ENCODE peak calls at places on chromosomes 11 and 22, in ten cellular contexts. L is HFF-Myc; M is stimulated activated CD4-positive, alpha-beta T cell treated with anti-CD3 and anti-CD28 coated beads, Interleukin-1b, Interleukin-23, amount 100 ng/mL, for 1 hour; B is lung microvascular endothelial cell; V is stimulated activated CD8-positive, alpha-beta memory T cell treated with anti-CD3 and anti-CD28 coated beads, Interleukin-7, amount 100 ng/mL, for 1 hour; I is Right ventricle myocardium superior; E is naive B cell; Z is NCI-H1417; G is DMS153; T is H1. F is an unnamed sample.

GRCh38 chr11:6219359-6219758 is 14.0 kb downstream of the C11orf42 start:
- DNase-seq in L (peak; percentile 65), M (no peak), B (peak; percentile 87), V (no peak), I (no peak), E (no peak), Z (no peak), G (no peak), T (no peak), F (no peak)

GRCh38 chr11:61160487-61161189 is 588 bp downstream of the VPS37C start:
- DNase-seq in L (no peak), M (no peak), B (peak; percentile 27), V (no peak), I (no peak), E (peak; percentile 10), Z (no peak), G (no peak), T (no peak), F (no peak)

GRCh38 chr22:38871360-38872171 is 450 bp downstream of the CBX6 start:
- DNase-seq in L (no peak), M (no peak), B (peak; percentile 12), V (no peak), I (no peak), E (peak; percentile 26), Z (peak; percentile 56), G (no peak), T (no peak), F (peak; percentile 55)

GRCh38 chr11:130487390-130488186 is 39.1 kb downstream of the ADAMTS15 start:
- DNase-seq in L (no peak), M (no peak), B (no peak), V (no peak), I (no peak), E (no peak), Z (no peak), G (no peak), T (no peak), F (no peak)

GRCh38 chr11:115498354-115498753 is 5.9 kb downstream of the CADM1 start:
- DNase-seq in L (no peak), M (no peak), B (no peak), V (no peak), I (no peak), E (no peak), Z (peak; percentile 78), G (peak; percentile 92), T (no peak), F (no peak)

GRCh38 chr11:125348704-125349635 is 147.1 kb downstream of the FEZ1 start:
- DNase-seq in L (no peak), M (no peak), B (peak; percentile 31), V (no peak), I (peak; percentile 66), E (peak; percentile 7), Z (peak; percentile 62), G (no peak), T (no peak), F (peak; percentile 63)

GRCh38 chr11:107370390-107370789 is 87.2 kb downstream of the CWF19L2 start:
- DNase-seq in L (no peak), M (no peak), B (peak; percentile 42), V (no peak), I (no peak), E (no peak), Z (no peak), G (no peak), T (no peak), F (no peak)

GRCh38 chr11:8533332-8533731 is 60.7 kb downstream of the STK33 start:
- DNase-seq in L (no peak), M (no peak), B (no peak), V (no peak), I (no peak), E (peak; percentile 41), Z (no peak), G (peak; percentile 2), T (no peak), F (no peak)

GRCh38 chr11:78715639-78716311 is 141.1 kb upstream of the NARS2 start:
- DNase-seq in L (peak; percentile 77), M (no peak), B (peak; percentile 44), V (no peak), I (peak; percentile 51), E (no peak), Z (peak; percentile 72), G (peak; percentile 73), T (peak; percentile 69), F (peak; percentile 46)

GRCh38 chr11:131767421-131767820 is 397.0 kb downstream of the NTM start:
- DNase-seq in L (no peak), M (no peak), B (peak; percentile 87), V (no peak), I (no peak), E (no peak), Z (no peak), G (no peak), T (no peak), F (no peak)

GRCh38 chr11:108886608-108887007 is 221.7 kb downstream of the DDX10 start:
- DNase-seq in L (no peak), M (no peak), B (peak; percentile 39), V (no peak), I (no peak), E (no peak), Z (no peak), G (no peak), T (no peak), F (no peak)

GRCh38 chr22:50303848-50304527 is 3.5 kb downstream of the PLXNB2 start:
- DNase-seq in L (no peak), M (no peak), B (no peak), V (no peak), I (peak; percentile 73), E (no peak), Z (no peak), G (no peak), T (no peak), F (peak; percentile 81)

GRCh38 chr11:9703280-9703679 is 39.4 kb downstream of the SWAP70 start:
- DNase-seq in L (no peak), M (no peak), B (peak; percentile 90), V (no peak), I (no peak), E (no peak), Z (no peak), G (no peak), T (no peak), F (no peak)

GRCh38 chr11:75338516-75339218 is 12.8 kb downstream of the ARRB1 start:
- DNase-seq in L (no peak), M (no peak), B (peak; percentile 67), V (no peak), I (no peak), E (no peak), Z (no peak), G (no peak), T (no peak), F (no peak)

GRCh38 chr11:111460752-111461305 is 51.4 kb downstream of the BTG4 start:
- DNase-seq in L (no peak), M (no peak), B (no peak), V (no peak), I (no peak), E (no peak), Z (no peak), G (no peak), T (no peak), F (no peak)

GRCh38 chr22:30234786-30235470 is 11.6 kb downstream of the LIF start:
- DNase-seq in L (no peak), M (no peak), B (no peak), V (no peak), I (no peak), E (no peak), Z (no peak), G (no peak), T (no peak), F (no peak)

GRCh38 chr11:85810871-85811611 is at the start of gene SYTL2:
- DNase-seq in L (no peak), M (peak; percentile 39), B (peak; percentile 37), V (peak; percentile 51), I (peak; percentile 85), E (peak; percentile 58), Z (peak; percentile 89), G (no peak), T (no peak), F (peak; percentile 77)

GRCh38 chr11:66708701-66709100 is 20.3 kb downstream of the SPTBN2 start:
- DNase-seq in L (no peak), M (no peak), B (no peak), V (no peak), I (no peak), E (no peak), Z (no peak), G (no peak), T (no peak), F (no peak)

GRCh38 chr11:124863137-124863825 is 2.0 kb upstream of the ROBO3 start:
- DNase-seq in L (no peak), M (no peak), B (no peak), V (no peak), I (no peak), E (no peak), Z (peak; percentile 34), G (no peak), T (no peak), F (no peak)

GRCh38 chr22:46798366-46799057 is 36.1 kb downstream of the TBC1D22A start:
- DNase-seq in L (peak; percentile 42), M (peak; percentile 54), B (peak; percentile 78), V (peak; percentile 57), I (peak; percentile 86), E (peak; percentile 48), Z (peak; percentile 58), G (no peak), T (peak; percentile 70), F (no peak)

GRCh38 chr11:106695506-106695905 is 322.8 kb downstream of the GUCY1A2 start:
- DNase-seq in L (no peak), M (no peak), B (no peak), V (no peak), I (no peak), E (no peak), Z (no peak), G (no peak), T (no peak), F (no peak)

GRCh38 chr22:45585946-45586540 is 83.4 kb downstream of the FBLN1 start:
- DNase-seq in L (no peak), M (no peak), B (no peak), V (no peak), I (no peak), E (no peak), Z (no peak), G (no peak), T (no peak), F (no peak)

GRCh38 chr11:72190581-72191205 is 1.2 kb upstream of the FOLR1 start:
- DNase-seq in L (no peak), M (no peak), B (no peak), V (no peak), I (no peak), E (no peak), Z (no peak), G (no peak), T (no peak), F (no peak)

GRCh38 chr11:63012450-63013238 is 3.0 kb downstream of the SLC22A8 start:
- DNase-seq in L (no peak), M (no peak), B (no peak), V (no peak), I (no peak), E (no peak), Z (no peak), G (no peak), T (no peak), F (no peak)

GRCh38 chr11:87255589-87255988 is 217.9 kb downstream of the TMEM135 start:
- DNase-seq in L (no peak), M (no peak), B (no peak), V (no peak), I (no peak), E (no peak), Z (no peak), G (no peak), T (no peak), F (no peak)

GRCh38 chr11:102513869-102514268 is 16.7 kb downstream of the MMP7 start:
- DNase-seq in L (no peak), M (no peak), B (no peak), V (no peak), I (no peak), E (no peak), Z (no peak), G (no peak), T (no peak), F (peak; percentile 78)

GRCh38 chr11:27963370-27963769 is 144.6 kb downstream of the KIF18A start:
- DNase-seq in L (no peak), M (no peak), B (no peak), V (no peak), I (no peak), E (no peak), Z (peak; percentile 28), G (no peak), T (no peak), F (no peak)

GRCh38 chr22:38705235-38706100 is at the start of gene GTPBP1:
- DNase-seq in L (peak; percentile 100), M (peak; percentile 96), B (peak; percentile 100), V (peak; percentile 89), I (peak; percentile 98), E (peak; percentile 98), Z (peak; percentile 99), G (peak; percentile 100), T (peak; percentile 99), F (peak; percentile 99)

F was measured in ureter.